ENCODE peak calls at places on chromosomes 12 and 14, in six cellular contexts. O is upper lobe of right lung; D is GM12865; W is activated CD8-positive, alpha-beta memory T cell treated with anti-CD3 and anti-CD28 coated beads for 4 hours; P is amniotic stem cell; Z is activated gamma-delta T cell treated with Interleukin-2 at 50 U/mL for 16 hours. R is an unnamed sample.

GRCh38 chr12:116066381-116067230 is 210.9 kb downstream of the MED13L start:
- DNase-seq in Z (peak; percentile 52), O (no peak), W (peak; percentile 21), P (peak; percentile 15), D (peak; percentile 69), R (no peak)

GRCh38 chr12:51021694-51022093 is 4.5 kb downstream of the SLC11A2 start:
- DNase-seq in W (no peak), Z (no peak), O (no peak), P (no peak), D (no peak), R (no peak)

GRCh38 chr14:73786942-73787759 is 64.5 kb upstream of the PTGR2 start:
- DNase-seq in D (peak; percentile 72), W (no peak), Z (peak; percentile 45), O (peak; percentile 88), P (no peak), R (peak; percentile 85)

GRCh38 chr14:93619176-93619793 is 169.0 kb downstream of the PRIMA1 start:
- DNase-seq in P (no peak), D (peak; percentile 65), W (no peak), O (no peak), Z (no peak), R (no peak)

GRCh38 chr12:25813843-25814242 is 144.6 kb upstream of the RASSF8 start:
- DNase-seq in W (no peak), Z (no peak), O (no peak), P (no peak), D (no peak), R (no peak)

GRCh38 chr14:100543471-100544455 is 43.5 kb downstream of the BEGAIN start:
- DNase-seq in P (no peak), D (no peak), O (no peak), Z (no peak), W (no peak), R (no peak)

GRCh38 chr12:19220205-19220604 is 90.7 kb downstream of the PLEKHA5 start:
- DNase-seq in D (no peak), O (no peak), P (no peak), Z (no peak), W (no peak), R (no peak)

GRCh38 chr12:69026341-69026740 is 93.4 kb upstream of the CPM start:
- DNase-seq in P (no peak), D (no peak), O (no peak), W (no peak), Z (no peak), R (no peak)

GRCh38 chr12:79512068-79512467 is 178.7 kb downstream of the PAWR start:
- DNase-seq in D (no peak), Z (no peak), O (no peak), P (no peak), W (no peak), R (no peak)

GRCh38 chr12:6229823-6230222 is 29.6 kb downstream of the CD9 start:
- DNase-seq in O (no peak), W (no peak), D (no peak), P (peak; percentile 74), Z (no peak), R (peak; percentile 96)

GRCh38 chr14:52269100-52269499 is 1.6 kb downstream of the PTGDR start:
- DNase-seq in P (no peak), Z (no peak), D (no peak), W (no peak), O (no peak), R (no peak)

GRCh38 chr12:116157845-116158267 is 119.6 kb downstream of the MED13L start:
- DNase-seq in D (no peak), P (no peak), O (no peak), W (no peak), Z (no peak), R (no peak)

GRCh38 chr14:96502621-96503251 is 554 bp downstream of the PAPOLA start:
- DNase-seq in D (peak; percentile 74), W (no peak), P (no peak), Z (no peak), O (peak; percentile 85), R (peak; percentile 74)

GRCh38 chr12:98671459-98671858 is 26.4 kb downstream of the APAF1 start:
- DNase-seq in P (no peak), D (no peak), W (no peak), O (no peak), Z (no peak), R (no peak)

GRCh38 chr14:22898302-22898894 is 15.4 kb downstream of the REM2 start:
- DNase-seq in O (no peak), W (no peak), D (no peak), P (no peak), Z (no peak), R (no peak)

GRCh38 chr14:22887990-22888378 is 5.0 kb downstream of the REM2 start:
- DNase-seq in P (no peak), O (no peak), W (peak; percentile 41), D (peak; percentile 87), Z (no peak), R (no peak)

GRCh38 chr14:73243341-73243740 is 6.0 kb downstream of the PAPLN start:
- DNase-seq in W (no peak), P (no peak), O (no peak), Z (no peak), D (no peak), R (no peak)

GRCh38 chr12:55681142-55682077 is 26.3 kb downstream of the ITGA7 start:
- DNase-seq in Z (no peak), O (peak; percentile 84), P (no peak), D (no peak), W (no peak), R (peak; percentile 81)

GRCh38 chr14:68794130-68794855 is 1.4 kb upstream of the ZFP36L1 start:
- DNase-seq in W (peak; percentile 86), O (peak; percentile 95), Z (peak; percentile 79), P (peak; percentile 79), D (peak; percentile 89), R (peak; percentile 97)

GRCh38 chr12:81077329-81077685 is 572 bp upstream of the ACSS3 start:
- DNase-seq in Z (no peak), O (no peak), P (no peak), D (no peak), W (no peak), R (no peak)

GRCh38 chr12:130576286-130576933 is 139.7 kb downstream of the RIMBP2 start:
- DNase-seq in O (no peak), W (no peak), P (no peak), D (no peak), Z (no peak), R (no peak)

GRCh38 chr12:79083181-79083580 is 218.6 kb downstream of the SYT1 start:
- DNase-seq in D (no peak), P (no peak), Z (no peak), O (no peak), W (no peak), R (no peak)

GRCh38 chr14:20690848-20691640 is 2.5 kb downstream of the ANG start:
- DNase-seq in Z (peak; percentile 35), P (peak; percentile 50), O (no peak), W (peak; percentile 13), D (peak; percentile 73), R (no peak)

GRCh38 chr12:97862072-97862471 is 399.5 kb downstream of the RMST start:
- DNase-seq in P (no peak), D (no peak), W (no peak), O (no peak), Z (no peak), R (no peak)